ENCODE peak calls at places on chromosome 18, in five cellular contexts. S is endothelial cell of umbilical vein, O is upper lobe of left lung, N is pancreas, T is right cardiac atrium. Q is an unnamed sample.

GRCh38 chr18:5457467-5457957 is 86.3 kb downstream of the EPB41L3 start:
- DNase-seq in O (no peak), N (no peak), S (no peak), T (no peak), Q (no peak)

GRCh38 chr18:31680836-31681568 is 3.4 kb downstream of the B4GALT6 start:
- DNase-seq in S (peak; percentile 20), N (no peak), O (no peak), T (no peak), Q (no peak)

GRCh38 chr18:75035944-75036343 is 173.0 kb downstream of the PTGR3 start:
- DNase-seq in O (no peak), S (no peak), T (no peak), N (no peak), Q (no peak)

GRCh38 chr18:42228581-42228980 is 273.5 kb downstream of the PIK3C3 start:
- DNase-seq in T (no peak), S (no peak), O (no peak), N (no peak), Q (no peak)

GRCh38 chr18:6624271-6624670 is 105.2 kb upstream of the ARHGAP28 start:
- DNase-seq in O (no peak), S (peak; percentile 63), N (no peak), T (no peak), Q (no peak)

GRCh38 chr18:9858642-9859041 is 27.1 kb upstream of the TXNDC2 start:
- DNase-seq in O (no peak), N (no peak), S (no peak), T (no peak), Q (no peak)

GRCh38 chr18:3664563-3665178 is 214.7 kb downstream of the TGIF1 start:
- DNase-seq in O (peak; percentile 48), N (no peak), T (no peak), S (no peak), Q (no peak)

GRCh38 chr18:25019086-25019860 is 332.7 kb downstream of the ZNF521 start:
- DNase-seq in O (no peak), S (no peak), N (no peak), T (no peak), Q (no peak)

GRCh38 chr18:12296087-12296403 is 12.0 kb upstream of the TUBB6 start:
- DNase-seq in N (no peak), T (no peak), S (no peak), O (no peak), Q (peak; percentile 49)

GRCh38 chr18:76130845-76131244 is 364.2 kb downstream of the ZNF516 start:
- DNase-seq in O (no peak), N (no peak), T (no peak), S (no peak), Q (no peak)

GRCh38 chr18:57589162-57589561 is 2.7 kb upstream of the FECH start:
- DNase-seq in T (no peak), N (no peak), O (no peak), S (no peak), Q (no peak)

GRCh38 chr18:69400976-69401474 is 337 bp downstream of the DOK6 start:
- DNase-seq in N (no peak), T (peak; percentile 72), O (no peak), S (peak; percentile 5), Q (no peak)

GRCh38 chr18:6039055-6039454 is 143.7 kb upstream of the TMEM200C start:
- DNase-seq in N (no peak), O (no peak), S (no peak), T (no peak), Q (no peak)

GRCh38 chr18:1499265-1499664 is 594.6 kb downstream of the ADCYAP1 start:
- DNase-seq in T (no peak), N (no peak), O (no peak), S (no peak), Q (no peak)

GRCh38 chr18:48371854-48372598 is 37.2 kb downstream of the ZBTB7C start:
- DNase-seq in O (no peak), T (no peak), N (no peak), S (no peak), Q (no peak)

GRCh38 chr18:45548614-45549013 is 66.7 kb upstream of the SLC14A2 start:
- DNase-seq in O (no peak), S (no peak), T (no peak), N (no peak), Q (no peak)

GRCh38 chr18:12049983-12050811 is 43.4 kb upstream of the ANKRD62 start:
- DNase-seq in N (no peak), T (no peak), O (no peak), S (no peak), Q (no peak)

GRCh38 chr18:55627007-55627406 is 39.0 kb upstream of the TCF4 start:
- DNase-seq in O (no peak), T (no peak), N (no peak), S (no peak), Q (no peak)

GRCh38 chr18:76503595-76503994 is 8.6 kb upstream of the ZNF516 start:
- DNase-seq in N (no peak), T (no peak), O (peak; percentile 61), S (no peak), Q (no peak)

GRCh38 chr18:45562567-45563479 is 52.5 kb upstream of the SLC14A2 start:
- DNase-seq in O (no peak), N (no peak), S (no peak), T (peak; percentile 82), Q (no peak)

GRCh38 chr18:6959110-6959509 is 158.5 kb downstream of the LAMA1 start:
- DNase-seq in S (no peak), N (no peak), T (no peak), O (no peak), Q (no peak)

DNA sequence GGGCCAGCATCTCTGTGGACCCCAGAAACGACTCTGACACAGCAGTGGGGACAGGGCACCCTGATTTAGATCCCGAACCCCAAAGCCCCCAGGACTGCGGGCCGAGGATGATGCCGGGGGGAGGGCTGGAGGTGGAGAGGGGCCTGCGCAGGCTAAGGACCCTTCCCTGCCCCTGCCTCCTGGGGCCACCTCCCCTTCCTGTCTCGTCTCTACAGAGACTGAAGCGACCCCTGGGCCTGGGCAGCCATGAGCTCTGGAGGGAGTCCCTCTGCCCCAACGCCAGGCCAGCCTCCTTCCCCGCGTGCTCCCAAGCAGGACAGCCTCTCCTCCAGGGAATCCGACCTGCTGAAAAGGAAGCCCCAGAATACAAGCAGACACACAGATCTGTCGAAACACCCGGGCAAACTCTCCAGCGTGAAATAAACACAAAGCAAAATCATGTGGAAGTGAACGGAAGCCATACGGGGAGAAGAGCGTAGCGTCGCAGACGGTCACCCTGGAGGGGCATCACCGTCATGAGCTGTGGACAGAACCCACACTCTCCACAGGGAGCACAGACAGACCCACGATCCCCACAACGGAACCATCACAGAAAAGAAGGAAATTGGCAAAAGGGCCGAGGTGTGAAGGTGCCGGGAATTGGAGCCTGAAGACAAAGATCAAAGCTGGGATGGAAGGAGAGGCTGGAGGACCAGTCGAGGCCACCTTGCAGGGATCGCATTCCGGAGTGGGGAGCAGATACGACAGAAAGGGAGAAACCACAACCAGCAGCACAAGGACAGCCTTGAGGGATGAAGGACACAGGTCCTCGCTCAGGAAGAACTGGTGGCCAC is 51.0 kb upstream of the CTDP1 start:
- DNase-seq in S (no peak), N (no peak), T (no peak), O (no peak), Q (peak; percentile 72)
- H3K4me1 ChIP-seq in S (peaks cover 10% of the 10 kb centered on the region), N (no peaks in the 10 kb centered on the region), T (no peaks in the 10 kb centered on the region), O (no peaks in the 10 kb centered on the region), Q (peaks cover 5% of the 10 kb centered on the region)

GRCh38 chr18:49819768-49820662 is 6.7 kb upstream of the ACAA2 start:
- DNase-seq in T (no peak), N (no peak), S (no peak), O (peak; percentile 60), Q (no peak)

GRCh38 chr18:49819071-49819662 is 5.8 kb upstream of the ACAA2 start:
- DNase-seq in O (no peak), N (no peak), T (no peak), S (no peak), Q (no peak)

GRCh38 chr18:49815927-49816326 is 2.6 kb upstream of the ACAA2 start:
- DNase-seq in N (no peak), S (no peak), T (no peak), O (no peak), Q (no peak)

GRCh38 chr18:49814147-49814499 is 790 bp upstream of the ACAA2 start:
- DNase-seq in T (no peak), O (peak; percentile 73), N (peak; percentile 56), S (peak; percentile 76), Q (peak; percentile 86)

DNA sequence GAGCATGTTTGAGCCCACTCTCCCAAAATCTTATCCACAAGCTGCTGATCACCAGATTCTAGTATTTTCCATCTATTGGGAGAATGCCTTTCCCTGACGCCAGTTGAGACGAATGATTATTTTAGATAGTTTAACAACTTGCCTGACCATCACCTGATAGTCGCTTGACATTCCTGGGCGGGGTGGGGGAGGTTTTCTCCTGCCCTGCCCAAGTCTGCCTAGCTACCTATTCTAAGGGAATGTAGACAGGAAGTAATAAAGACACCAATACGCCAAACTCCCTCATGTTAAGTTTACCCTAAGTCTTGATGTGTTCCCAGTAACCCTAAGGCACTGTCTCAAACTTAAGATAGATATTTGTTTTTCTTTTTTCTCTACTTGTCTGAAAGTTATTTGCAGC is 4.6 kb upstream of the ACAA2 start:
- DNase-seq in N (no peak), T (no peak), O (no peak), S (no peak), Q (no peak)
- H3K4me1 ChIP-seq in N (no peaks in the 10 kb centered on the region), T (peaks cover 5% of the 10 kb centered on the region), O (peaks cover 14% of the 10 kb centered on the region), S (peaks cover 3% of the 10 kb centered on the region), Q (peaks cover 12% of the 10 kb centered on the region)

GRCh38 chr18:22103664-22104031 is 65.7 kb upstream of the GATA6 start:
- DNase-seq in S (peak; percentile 10), O (no peak), N (no peak), T (no peak), Q (no peak)

GRCh38 chr18:22101731-22102130 is 67.7 kb upstream of the GATA6 start:
- DNase-seq in N (no peak), T (no peak), S (no peak), O (no peak), Q (no peak)

GRCh38 chr18:22099925-22100324 is 69.5 kb upstream of the GATA6 start:
- DNase-seq in T (no peak), O (no peak), S (no peak), N (no peak), Q (no peak)

GRCh38 chr18:22106536-22107292 is 62.7 kb upstream of the GATA6 start:
- DNase-seq in S (no peak), N (peak; percentile 63), O (no peak), T (no peak), Q (no peak)

GRCh38 chr18:22102948-22103663 is 66.3 kb upstream of the GATA6 start:
- DNase-seq in N (no peak), O (no peak), T (no peak), S (peak; percentile 94), Q (no peak)
- H3K4me1 ChIP-seq in N (no peaks in the 10 kb centered on the region), O (peaks cover 5% of the 10 kb centered on the region), T (no peaks in the 10 kb centered on the region), S (peaks cover 22% of the 10 kb centered on the region), Q (no peaks in the 10 kb centered on the region)

GRCh38 chr18:36376361-36376760 is 78.8 kb downstream of the FHOD3 start:
- DNase-seq in N (no peak), O (no peak), S (no peak), T (no peak), Q (no peak)
- H3K4me1 ChIP-seq in N (no peaks in the 10 kb centered on the region), O (no peaks in the 10 kb centered on the region), S (no peaks in the 10 kb centered on the region), T (peaks cover 7% of the 10 kb centered on the region), Q (no peaks in the 10 kb centered on the region)

DNA sequence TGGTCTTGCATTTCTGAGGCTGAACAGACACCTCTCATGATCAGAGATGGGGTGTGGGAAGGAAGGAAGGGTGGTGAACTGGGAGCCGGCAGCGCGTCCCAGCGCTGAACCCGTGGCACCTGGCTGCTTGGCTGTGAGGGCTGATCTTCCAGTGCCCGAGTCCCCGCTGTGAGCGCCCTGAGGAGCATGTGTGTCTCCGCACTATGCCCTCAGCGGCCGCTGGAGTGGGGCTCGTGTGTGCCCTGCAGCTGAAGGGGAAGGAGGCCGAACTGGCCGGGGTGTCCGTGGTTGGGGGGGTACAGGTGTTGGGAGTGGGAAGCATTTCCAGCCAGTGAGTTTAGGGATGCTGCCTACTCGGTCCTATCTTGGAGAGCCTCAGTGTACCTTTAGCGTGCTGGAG is 82.2 kb downstream of the LDLRAD4 start:
- DNase-seq in O (no peak), N (no peak), S (no peak), T (no peak), Q (no peak)
- H3K4me1 ChIP-seq in O (no peaks in the 10 kb centered on the region), N (peaks cover 10% of the 10 kb centered on the region), S (no peaks in the 10 kb centered on the region), T (peaks cover 10% of the 10 kb centered on the region), Q (peaks cover 12% of the 10 kb centered on the region)

Q was measured in suprapubic skin.